ENCODE peak calls at places on chromosomes 3 and 15, in four cellular contexts. R is cardiac fibroblast, E is left ventricle myocardium inferior, B is MM.1S. A is an unnamed sample.

GRCh38 chr3:56799251-56799882 is 2.4 kb downstream of the ARHGEF3 start:
- DNase-seq in B (peak; percentile 82), R (peak; percentile 80), E (no peak), A (peak; percentile 74)

GRCh38 chr15:66820474-66821258 is 118.6 kb downstream of the SMAD6 start:
- DNase-seq in E (no peak), R (no peak), B (no peak), A (no peak)

GRCh38 chr3:38003817-38004414 is 13.3 kb downstream of the VILL start:
- DNase-seq in R (no peak), B (no peak), E (peak; percentile 61), A (no peak)

GRCh38 chr15:80504931-80505330 is 100.7 kb downstream of the ARNT2 start:
- DNase-seq in B (no peak), E (no peak), R (no peak), A (no peak)

GRCh38 chr3:138180375-138181029 is 5.8 kb upstream of the DBR1 start:
- DNase-seq in B (peak; percentile 49), E (no peak), R (peak; percentile 62), A (peak; percentile 54)

GRCh38 chr15:40637221-40637745 is 43.2 kb downstream of the KNL1 start:
- DNase-seq in R (no peak), E (no peak), B (no peak), A (no peak)

GRCh38 chr15:26970712-26971210 is at the start of gene GABRG3:
- DNase-seq in B (no peak), R (no peak), E (no peak), A (no peak)

GRCh38 chr3:1092061-1092460 is 763 bp upstream of the CNTN6 start:
- DNase-seq in E (no peak), B (no peak), R (no peak), A (peak; percentile 13)

GRCh38 chr3:70829101-70829500 is 516.7 kb upstream of the MDFIC2 start:
- DNase-seq in E (no peak), R (peak; percentile 86), B (no peak), A (peak; percentile 84)

GRCh38 chr3:142117452-142117851 is 31.9 kb downstream of the TFDP2 start:
- DNase-seq in R (no peak), E (no peak), B (no peak), A (no peak)

DNA sequence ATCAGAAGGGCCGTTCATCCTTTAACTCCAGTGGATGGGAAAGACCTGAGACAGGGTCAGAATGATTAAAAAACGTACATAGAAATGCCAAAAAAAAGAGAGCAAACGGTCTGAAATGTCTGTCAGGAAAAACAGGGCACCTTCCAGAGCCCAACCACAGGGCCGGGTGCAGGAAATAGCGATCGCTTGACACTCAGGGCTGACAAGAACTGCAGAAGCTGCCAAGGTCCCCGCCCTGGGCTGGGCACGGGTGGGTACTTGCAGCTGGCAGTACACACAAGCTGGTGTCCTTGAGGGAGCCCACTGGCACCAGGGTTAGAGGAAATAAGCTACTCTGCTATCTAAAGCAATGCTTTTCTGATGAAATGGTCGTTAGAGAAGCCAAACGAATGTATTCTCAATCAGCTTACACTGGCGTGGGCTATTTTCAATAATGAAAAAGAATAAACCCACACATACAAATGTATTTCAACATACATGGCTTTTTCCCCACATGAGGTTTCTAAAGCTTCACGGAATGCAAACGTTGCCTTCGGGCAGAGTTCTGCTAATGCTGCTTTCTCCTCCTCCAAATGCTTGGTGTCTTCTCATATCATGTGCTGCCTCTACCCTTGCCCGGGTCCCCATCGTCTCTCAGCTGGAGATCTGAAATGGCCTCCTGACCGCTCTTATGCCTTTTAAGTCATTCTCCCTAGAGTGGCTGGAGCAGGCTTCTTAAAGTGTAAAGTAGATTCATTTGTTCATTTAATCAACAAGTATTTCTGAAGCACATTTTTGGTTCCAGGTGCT is 15.5 kb downstream of the FRMD4B start:
- DNase-seq in E (peak; percentile 88), R (peak; percentile 40), B (no peak), A (peak; percentile 23)
- H3K4me3 ChIP-seq in E (peak overlapping the region; percentile 46), R (no peak overlapping the region), B (no peak overlapping the region), A (no peak overlapping the region)

DNA sequence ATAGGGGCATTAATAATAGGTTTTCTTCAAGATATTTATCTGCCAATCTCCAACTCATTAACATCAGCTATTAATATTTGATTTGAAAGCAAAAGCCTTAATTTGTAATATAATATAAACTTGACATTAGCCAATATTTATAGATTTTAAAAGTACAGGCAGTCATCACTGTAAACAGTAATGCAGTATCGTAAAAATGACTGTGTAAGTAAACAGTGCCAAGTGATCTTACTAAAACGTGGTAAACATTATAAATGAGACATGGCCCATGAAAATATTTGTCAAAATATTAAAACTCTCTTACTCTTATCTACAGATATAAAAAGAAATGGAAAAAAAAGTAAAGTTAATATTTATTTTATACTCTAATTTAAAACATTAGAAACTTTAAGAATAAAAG is 101.6 kb upstream of the EPHA6 start:
- DNase-seq in R (no peak), B (no peak), E (no peak), A (no peak)
- TF ChIP-seq CTCF in R (no peak), B (no peak), E (no peak), A (no peak)

DNA sequence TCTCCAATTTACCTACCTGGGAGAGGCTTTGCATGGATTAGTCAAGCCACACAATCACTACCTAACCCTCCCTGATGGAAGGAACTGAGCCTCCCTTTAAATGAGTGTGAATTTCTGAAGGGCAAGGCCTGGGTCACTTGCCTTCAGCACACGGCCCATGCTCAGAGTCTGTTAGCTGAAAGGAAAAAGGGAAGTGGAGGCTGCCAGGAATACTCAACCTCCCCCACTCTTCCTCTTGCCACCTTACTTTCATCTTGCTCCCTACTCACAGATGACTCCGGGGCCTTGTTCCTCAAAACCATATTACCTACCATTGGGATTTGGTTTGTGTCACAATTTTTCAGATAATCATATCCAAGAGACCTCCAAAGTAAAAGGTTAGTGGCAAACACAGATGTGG is 220.0 kb downstream of the ABHD5 start:
- DNase-seq in E (no peak), B (no peak), R (no peak), A (no peak)
- H3K4me3 ChIP-seq in E (no peak overlapping the region), B (no peak overlapping the region), R (no peak overlapping the region), A (no peak overlapping the region)

GRCh38 chr3:127374626-127375010 is 86.8 kb upstream of the PRR20G start:
- DNase-seq in R (no peak), E (peak; percentile 5), B (no peak), A (no peak)

GRCh38 chr3:127371338-127371737 is 83.5 kb upstream of the PRR20G start:
- DNase-seq in R (no peak), E (no peak), B (no peak), A (no peak)

GRCh38 chr3:127371846-127372245 is 84.0 kb upstream of the PRR20G start:
- DNase-seq in B (no peak), E (no peak), R (no peak), A (no peak)

GRCh38 chr3:127375151-127375937 is 87.5 kb upstream of the PRR20G start:
- DNase-seq in R (no peak), B (no peak), E (peak; percentile 10), A (no peak)

GRCh38 chr3:127373701-127374625 is 86.1 kb upstream of the PRR20G start:
- DNase-seq in E (peak; percentile 1), R (no peak), B (no peak), A (no peak)
- TF ChIP-seq CTCF in E (peak; percentile 41), R (peak; percentile 52), B (peak; percentile 50), A (peak; percentile 21)

GRCh38 chr3:74613060-74613459 is 1.4 kb downstream of the CNTN3 start:
- DNase-seq in B (no peak), E (no peak), R (no peak), A (no peak)
- H3K4me3 ChIP-seq in B (no peak overlapping the region), E (peak overlapping the region; percentile 67), R (peak overlapping the region; percentile 60), A (no peak overlapping the region)

GRCh38 chr3:132038198-132038825 is 3.5 kb upstream of the CPNE4 start:
- DNase-seq in E (no peak), R (peak; percentile 44), B (peak; percentile 46), A (peak; percentile 44)
- TF ChIP-seq CTCF in E (peak; percentile 62), R (peak; percentile 76), B (peak; percentile 69), A (peak; percentile 75)

GRCh38 chr15:44501768-44502366 is 35.1 kb upstream of the EIF3J start:
- DNase-seq in E (no peak), R (peak; percentile 66), B (peak; percentile 32), A (peak; percentile 68)
- H3K4me3 ChIP-seq in E (no peak overlapping the region), R (no peak overlapping the region), B (no peak overlapping the region), A (no peak overlapping the region)

GRCh38 chr3:72767927-72768880 is 80.0 kb downstream of the SHQ1 start:
- DNase-seq in B (no peak), R (no peak), E (no peak), A (no peak)

GRCh38 chr3:72766866-72767265 is 81.4 kb downstream of the SHQ1 start:
- DNase-seq in E (no peak), B (no peak), R (no peak), A (no peak)

GRCh38 chr3:72768976-72769375 is 79.3 kb downstream of the SHQ1 start:
- DNase-seq in B (no peak), E (no peak), R (no peak), A (no peak)

DNA sequence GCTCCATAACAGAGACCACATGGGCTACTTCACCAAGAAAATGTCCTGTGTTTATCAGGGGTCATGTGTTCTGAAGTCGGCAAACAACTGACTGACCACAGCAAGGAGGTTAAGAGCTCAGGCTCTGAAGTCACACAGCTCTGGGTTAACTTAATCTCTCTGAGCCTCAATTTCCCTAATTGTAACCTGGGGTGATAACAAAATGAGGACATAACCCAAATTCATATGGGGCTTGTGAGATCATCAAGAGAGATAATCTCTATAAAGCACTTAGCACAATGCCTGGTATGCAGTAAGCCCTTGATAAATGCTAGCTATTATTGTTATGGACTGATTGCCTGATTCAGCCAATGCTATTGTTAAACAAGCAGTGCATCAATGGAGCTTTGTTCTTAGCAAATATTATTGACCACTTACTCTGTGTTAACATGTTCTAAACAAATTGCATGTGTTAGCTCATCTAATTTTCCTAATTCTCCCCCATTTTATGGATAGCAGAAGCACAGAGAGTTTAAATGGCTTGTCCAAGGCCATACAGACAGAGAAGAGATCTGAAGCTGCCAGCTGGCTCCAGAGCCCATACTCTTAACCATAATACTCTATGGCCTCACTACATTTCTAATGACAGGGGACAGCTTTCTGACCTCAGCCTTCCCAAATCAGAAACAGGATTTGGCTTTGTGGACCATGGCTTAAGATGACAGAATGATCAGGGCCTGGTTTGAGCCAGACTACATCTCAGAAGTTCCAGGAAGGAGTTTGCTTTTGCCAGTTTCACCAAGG is 78.3 kb downstream of the SHQ1 start:
- DNase-seq in R (no peak), B (no peak), E (no peak), A (no peak)
- TF ChIP-seq CTCF in R (no peak), B (no peak), E (no peak), A (no peak)

DNA sequence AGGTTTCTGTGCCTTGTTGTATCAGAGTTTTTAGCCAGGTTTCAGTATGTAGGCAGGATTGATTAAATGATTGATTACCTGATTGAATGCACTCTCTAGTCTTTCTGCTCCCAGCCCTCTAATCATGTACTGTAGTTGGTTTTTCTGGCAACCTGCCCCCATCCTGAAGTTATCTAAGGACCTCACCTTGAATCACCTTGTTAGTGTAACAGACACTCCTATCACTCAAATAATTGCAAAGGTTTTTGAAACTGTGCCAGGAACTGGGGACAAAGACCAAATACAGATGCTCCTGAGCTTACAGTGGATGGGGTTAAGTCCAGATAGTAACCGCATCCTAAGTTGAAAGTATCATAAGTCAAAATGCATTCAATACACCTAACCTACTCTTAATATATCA is 141.5 kb upstream of the EIF1B start:
- DNase-seq in B (no peak), R (no peak), E (no peak), A (no peak)
- H3K4me3 ChIP-seq in B (no peak overlapping the region), R (no peak overlapping the region), E (no peak overlapping the region), A (no peak overlapping the region)

A was measured in astrocyte of the spinal cord.